ENCODE peak calls at places on chromosomes 12 and 14, in five cellular contexts. One of them, this sample, is unnamed. For H3K4me1, the result is how much of the 10 kb centered on the place peaks cover.

GRCh38 chr14:74085047-74085637 is 386 bp downstream of the LIN52 start:
- DNase-seq in CD8-positive, alpha-beta memory T cell: no peak
- DNase-seq in A549: peak
- DNase-seq in uterus: no peak
- DNase-seq in effector memory CD4-positive, alpha-beta T cell: no peak
- DNase-seq in this sample: no peak

GRCh38 chr12:108804361-108804949 is 52.9 kb downstream of the SSH1 start:
- DNase-seq in CD8-positive, alpha-beta memory T cell: no peak
- DNase-seq in effector memory CD4-positive, alpha-beta T cell: no peak
- DNase-seq in A549: no peak
- DNase-seq in uterus: peak
- DNase-seq in this sample: no peak

GRCh38 chr14:100735271-100735670 is 8.6 kb downstream of the DLK1 start:
- DNase-seq in effector memory CD4-positive, alpha-beta T cell: no peak
- DNase-seq in uterus: no peak
- DNase-seq in CD8-positive, alpha-beta memory T cell: no peak
- DNase-seq in A549: no peak
- DNase-seq in this sample: no peak

GRCh38 chr14:100861188-100861936 is 35.4 kb downstream of the MEG3 start:
- DNase-seq in A549: no peak
- DNase-seq in uterus: no peak
- DNase-seq in CD8-positive, alpha-beta memory T cell: peak
- DNase-seq in effector memory CD4-positive, alpha-beta T cell: no peak
- DNase-seq in this sample: no peak

GRCh38 chr12:68291396-68292036 is 38.1 kb upstream of the IL22 start:
- DNase-seq in A549: no peak
- DNase-seq in uterus: no peak
- DNase-seq in CD8-positive, alpha-beta memory T cell: no peak
- DNase-seq in effector memory CD4-positive, alpha-beta T cell: no peak
- DNase-seq in this sample: no peak

GRCh38 chr12:115371711-115372110 is 687.7 kb upstream of the TBX3 start:
- DNase-seq in uterus: no peak
- DNase-seq in CD8-positive, alpha-beta memory T cell: no peak
- DNase-seq in effector memory CD4-positive, alpha-beta T cell: no peak
- DNase-seq in A549: no peak
- DNase-seq in this sample: no peak

GRCh38 chr12:21697829-21698630 is 40.4 kb upstream of the LDHB start:
- DNase-seq in CD8-positive, alpha-beta memory T cell: no peak
- DNase-seq in effector memory CD4-positive, alpha-beta T cell: no peak
- DNase-seq in A549: no peak
- DNase-seq in uterus: no peak
- DNase-seq in this sample: peak

GRCh38 chr12:84619053-84619452 is 293.5 kb downstream of the SLC6A15 start:
- DNase-seq in uterus: no peak
- DNase-seq in A549: peak
- DNase-seq in effector memory CD4-positive, alpha-beta T cell: no peak
- DNase-seq in CD8-positive, alpha-beta memory T cell: no peak
- DNase-seq in this sample: no peak

GRCh38 chr12:95986635-95987535 is 9.3 kb downstream of the HAL start:
- DNase-seq in uterus: no peak
- DNase-seq in CD8-positive, alpha-beta memory T cell: no peak
- DNase-seq in effector memory CD4-positive, alpha-beta T cell: no peak
- DNase-seq in A549: no peak
- DNase-seq in this sample: no peak

GRCh38 chr12:53327435-53328042 is 6.1 kb upstream of the AAAS start:
- DNase-seq in A549: peak
- DNase-seq in effector memory CD4-positive, alpha-beta T cell: no peak
- DNase-seq in uterus: no peak
- DNase-seq in CD8-positive, alpha-beta memory T cell: no peak
- DNase-seq in this sample: no peak

GRCh38 chr14:101121399-101122113 is 218.0 kb upstream of the RTL1 start:
- DNase-seq in A549: no peak
- DNase-seq in uterus: peak
- DNase-seq in effector memory CD4-positive, alpha-beta T cell: no peak
- DNase-seq in CD8-positive, alpha-beta memory T cell: peak
- DNase-seq in this sample: no peak

GRCh38 chr14:61260939-61261776 is 20.0 kb downstream of the TMEM30B start:
- DNase-seq in effector memory CD4-positive, alpha-beta T cell: no peak
- DNase-seq in A549: no peak
- DNase-seq in CD8-positive, alpha-beta memory T cell: no peak
- DNase-seq in uterus: no peak
- DNase-seq in this sample: no peak

GRCh38 chr12:51976376-51977160 is 25.1 kb downstream of the ACVR1B start:
- DNase-seq in uterus: no peak
- DNase-seq in effector memory CD4-positive, alpha-beta T cell: no peak
- DNase-seq in CD8-positive, alpha-beta memory T cell: no peak
- DNase-seq in A549: peak
- DNase-seq in this sample: no peak

GRCh38 chr14:94313991-94314655 is 9.0 kb downstream of the SERPINA6 start:
- DNase-seq in uterus: no peak
- DNase-seq in effector memory CD4-positive, alpha-beta T cell: no peak
- DNase-seq in A549: no peak
- DNase-seq in CD8-positive, alpha-beta memory T cell: no peak
- DNase-seq in this sample: no peak

GRCh38 chr12:112798019-112798760 is 6.6 kb downstream of the RPH3A start:
- DNase-seq in A549: no peak
- DNase-seq in effector memory CD4-positive, alpha-beta T cell: no peak
- DNase-seq in uterus: no peak
- DNase-seq in CD8-positive, alpha-beta memory T cell: no peak
- DNase-seq in this sample: no peak

GRCh38 chr14:64610049-64610746 is 60.4 kb downstream of the PPP1R36 start:
- DNase-seq in CD8-positive, alpha-beta memory T cell: no peak
- DNase-seq in effector memory CD4-positive, alpha-beta T cell: no peak
- DNase-seq in A549: no peak
- DNase-seq in uterus: no peak
- DNase-seq in this sample: no peak

GRCh38 chr12:9798008-9798619 is 29.2 kb upstream of the KLRF1 start:
- DNase-seq in effector memory CD4-positive, alpha-beta T cell: peak
- DNase-seq in uterus: no peak
- DNase-seq in CD8-positive, alpha-beta memory T cell: peak
- DNase-seq in A549: peak
- DNase-seq in this sample: peak

GRCh38 chr12:16949351-16949750 is 343.4 kb upstream of the LMO3 start:
- DNase-seq in uterus: no peak
- DNase-seq in A549: no peak
- DNase-seq in CD8-positive, alpha-beta memory T cell: no peak
- DNase-seq in effector memory CD4-positive, alpha-beta T cell: no peak
- DNase-seq in this sample: no peak

GRCh38 chr12:4849024-4849594 is 60.6 kb upstream of the KCNA1 start:
- DNase-seq in effector memory CD4-positive, alpha-beta T cell: no peak
- DNase-seq in uterus: no peak
- DNase-seq in A549: peak
- DNase-seq in CD8-positive, alpha-beta memory T cell: no peak
- DNase-seq in this sample: peak

GRCh38 chr12:65306603-65307501 is 28.4 kb downstream of the MSRB3 start:
- DNase-seq in CD8-positive, alpha-beta memory T cell: no peak
- DNase-seq in uterus: peak
- DNase-seq in A549: peak
- DNase-seq in effector memory CD4-positive, alpha-beta T cell: no peak
- DNase-seq in this sample: no peak

GRCh38 chr14:75978249-75978731 is 3.5 kb downstream of the TGFB3 start:
- DNase-seq in CD8-positive, alpha-beta memory T cell: no peak
- DNase-seq in uterus: peak
- DNase-seq in effector memory CD4-positive, alpha-beta T cell: no peak
- DNase-seq in A549: no peak
- DNase-seq in this sample: peak
- H3K4me1 ChIP-seq in CD8-positive, alpha-beta memory T cell: under half
- H3K4me1 ChIP-seq in uterus: under half
- H3K4me1 ChIP-seq in effector memory CD4-positive, alpha-beta T cell: under half
- H3K4me1 ChIP-seq in A549: under half
- H3K4me1 ChIP-seq in this sample: under half

DNA sequence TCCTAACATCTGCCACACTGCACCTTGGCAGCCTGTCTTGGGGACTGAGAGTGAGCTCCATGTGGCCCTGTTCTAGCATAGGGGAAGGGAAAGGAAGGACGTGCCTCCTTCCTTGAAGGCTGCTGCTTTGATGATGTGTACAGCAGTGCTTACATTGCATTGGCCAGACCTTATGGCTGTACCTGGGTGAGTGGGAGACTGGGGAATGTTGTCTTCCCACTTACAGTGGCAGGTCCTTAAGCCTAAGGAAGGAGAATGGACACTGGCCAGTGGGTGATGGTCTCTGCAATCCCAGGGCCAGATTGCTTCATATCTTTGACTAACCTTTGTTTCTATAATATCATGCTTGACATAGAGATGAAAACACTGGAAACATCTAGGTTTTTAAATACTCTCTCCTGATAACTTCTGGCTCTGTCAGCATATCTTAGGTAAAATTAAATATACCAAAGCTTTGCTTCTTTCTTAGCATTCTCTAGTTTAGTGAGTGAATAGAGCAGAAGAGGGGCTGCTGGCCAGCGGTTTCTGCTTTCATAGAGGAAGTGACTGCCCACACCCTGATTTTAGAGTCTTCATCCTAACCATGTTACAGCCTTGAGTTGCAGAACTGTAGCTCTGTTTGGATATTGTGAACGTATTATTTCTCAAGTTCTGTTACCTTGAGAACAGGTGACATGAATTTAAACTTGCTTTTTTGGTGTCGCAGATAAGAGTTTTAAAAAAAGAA is 27.2 kb downstream of the KLC1 start:
- DNase-seq in uterus: no peak
- DNase-seq in effector memory CD4-positive, alpha-beta T cell: no peak
- DNase-seq in A549: no peak
- DNase-seq in CD8-positive, alpha-beta memory T cell: no peak
- DNase-seq in this sample: no peak
- H3K4me1 ChIP-seq in uterus: under half
- H3K4me1 ChIP-seq in effector memory CD4-positive, alpha-beta T cell: under half
- H3K4me1 ChIP-seq in A549: under half
- H3K4me1 ChIP-seq in CD8-positive, alpha-beta memory T cell: under half
- H3K4me1 ChIP-seq in this sample: under half

GRCh38 chr14:68610251-68610793 is 182.5 kb downstream of the ZFP36L1 start:
- DNase-seq in A549: no peak
- DNase-seq in uterus: peak
- DNase-seq in effector memory CD4-positive, alpha-beta T cell: no peak
- DNase-seq in CD8-positive, alpha-beta memory T cell: no peak
- DNase-seq in this sample: no peak
- H3K4me1 ChIP-seq in A549: under half
- H3K4me1 ChIP-seq in uterus: under half
- H3K4me1 ChIP-seq in effector memory CD4-positive, alpha-beta T cell: under half
- H3K4me1 ChIP-seq in CD8-positive, alpha-beta memory T cell: under half
- H3K4me1 ChIP-seq in this sample: under half

GRCh38 chr12:11805043-11805442 is 155.6 kb downstream of the ETV6 start:
- DNase-seq in effector memory CD4-positive, alpha-beta T cell: no peak
- DNase-seq in CD8-positive, alpha-beta memory T cell: no peak
- DNase-seq in uterus: no peak
- DNase-seq in A549: no peak
- DNase-seq in this sample: no peak

GRCh38 chr12:11804130-11804529 is 154.7 kb downstream of the ETV6 start:
- DNase-seq in uterus: no peak
- DNase-seq in effector memory CD4-positive, alpha-beta T cell: no peak
- DNase-seq in A549: no peak
- DNase-seq in CD8-positive, alpha-beta memory T cell: no peak
- DNase-seq in this sample: no peak

GRCh38 chr12:11805680-11806079 is 156.2 kb downstream of the ETV6 start:
- DNase-seq in effector memory CD4-positive, alpha-beta T cell: no peak
- DNase-seq in uterus: no peak
- DNase-seq in A549: no peak
- DNase-seq in CD8-positive, alpha-beta memory T cell: no peak
- DNase-seq in this sample: no peak

GRCh38 chr12:11810160-11810559 is 160.7 kb downstream of the ETV6 start:
- DNase-seq in uterus: no peak
- DNase-seq in CD8-positive, alpha-beta memory T cell: no peak
- DNase-seq in effector memory CD4-positive, alpha-beta T cell: no peak
- DNase-seq in A549: no peak
- DNase-seq in this sample: no peak

GRCh38 chr12:11807453-11807852 is 158.0 kb downstream of the ETV6 start:
- DNase-seq in A549: no peak
- DNase-seq in CD8-positive, alpha-beta memory T cell: no peak
- DNase-seq in effector memory CD4-positive, alpha-beta T cell: no peak
- DNase-seq in uterus: no peak
- DNase-seq in this sample: no peak
- H3K4me1 ChIP-seq in A549: under half
- H3K4me1 ChIP-seq in CD8-positive, alpha-beta memory T cell: under half
- H3K4me1 ChIP-seq in effector memory CD4-positive, alpha-beta T cell: under half
- H3K4me1 ChIP-seq in uterus: under half
- H3K4me1 ChIP-seq in this sample: under half

DNA sequence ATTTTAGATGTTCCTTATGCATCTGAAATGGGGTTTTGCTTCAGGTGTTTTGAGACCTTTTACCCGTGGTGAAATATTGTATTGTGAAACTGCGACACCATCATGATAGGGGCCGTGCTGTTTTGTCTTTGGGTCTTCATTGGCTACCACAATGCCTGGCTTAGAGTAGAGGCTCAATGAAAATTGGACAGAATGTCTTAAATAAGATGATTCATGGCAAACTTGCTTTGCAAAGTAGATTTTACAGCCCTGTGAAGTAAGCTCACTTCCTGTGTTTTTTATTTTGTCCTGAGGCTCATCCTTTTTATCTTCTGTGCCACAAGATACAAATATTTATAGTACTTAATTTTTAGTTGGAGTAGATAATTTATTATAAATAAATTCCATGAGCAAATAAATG is 111.3 kb upstream of the FRMD6 start:
- DNase-seq in effector memory CD4-positive, alpha-beta T cell: no peak
- DNase-seq in CD8-positive, alpha-beta memory T cell: no peak
- DNase-seq in uterus: no peak
- DNase-seq in A549: no peak
- DNase-seq in this sample: no peak
- H3K4me1 ChIP-seq in effector memory CD4-positive, alpha-beta T cell: under half
- H3K4me1 ChIP-seq in CD8-positive, alpha-beta memory T cell: under half
- H3K4me1 ChIP-seq in uterus: under half
- H3K4me1 ChIP-seq in A549: under half
- H3K4me1 ChIP-seq in this sample: under half

DNA sequence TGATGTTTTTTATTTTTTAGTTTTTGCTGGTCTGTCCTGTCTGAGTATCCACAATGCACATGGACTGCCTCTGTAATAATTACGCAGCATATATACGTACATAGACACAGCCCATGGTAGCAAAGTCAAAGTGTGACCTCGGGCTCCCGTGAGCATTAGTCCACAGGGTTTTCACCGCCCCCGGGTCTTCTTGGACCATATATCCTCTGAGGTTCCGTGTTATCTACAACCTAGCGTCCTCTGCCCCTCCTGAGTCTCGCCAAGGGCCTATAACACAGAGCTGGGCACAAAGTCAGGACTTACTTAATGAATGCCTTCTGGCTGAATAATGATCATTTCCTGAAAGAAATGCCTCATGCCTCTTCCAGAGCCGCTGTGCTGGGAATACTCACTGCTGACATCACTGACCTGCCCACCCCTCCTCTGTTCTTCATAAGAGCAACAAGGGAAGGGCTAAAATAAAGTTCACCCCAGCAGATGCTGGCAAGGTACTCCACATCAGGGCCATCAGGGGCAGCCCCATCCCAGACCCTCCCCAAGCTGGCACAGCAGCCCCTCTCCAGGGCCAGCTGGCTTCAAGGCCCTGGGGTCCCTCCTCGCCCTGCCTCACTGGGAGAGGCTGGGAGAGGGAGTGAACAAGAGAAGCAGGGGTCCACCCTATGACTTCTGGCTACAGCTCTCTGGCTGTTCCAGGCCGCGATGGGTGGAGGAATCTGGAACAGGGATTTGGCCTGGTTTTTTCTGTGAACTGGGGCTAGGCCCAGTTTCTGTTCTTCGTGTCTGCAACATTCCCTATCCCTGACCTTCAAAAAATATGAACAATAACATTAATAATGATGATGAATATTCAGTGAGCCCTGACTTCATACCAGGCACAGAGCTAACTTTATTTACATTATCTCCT is 7.9 kb downstream of the HDAC7 start:
- DNase-seq in CD8-positive, alpha-beta memory T cell: no peak
- DNase-seq in uterus: peak
- DNase-seq in effector memory CD4-positive, alpha-beta T cell: no peak
- DNase-seq in A549: no peak
- DNase-seq in this sample: no peak
- H3K4me1 ChIP-seq in CD8-positive, alpha-beta memory T cell: half or more
- H3K4me1 ChIP-seq in uterus: under half
- H3K4me1 ChIP-seq in effector memory CD4-positive, alpha-beta T cell: half or more
- H3K4me1 ChIP-seq in A549: half or more
- H3K4me1 ChIP-seq in this sample: half or more

GRCh38 chr14:99601301-99601945 is 2.6 kb downstream of the CCDC85C start:
- DNase-seq in CD8-positive, alpha-beta memory T cell: no peak
- DNase-seq in effector memory CD4-positive, alpha-beta T cell: no peak
- DNase-seq in A549: no peak
- DNase-seq in uterus: no peak
- DNase-seq in this sample: no peak
- H3K4me1 ChIP-seq in CD8-positive, alpha-beta memory T cell: under half
- H3K4me1 ChIP-seq in effector memory CD4-positive, alpha-beta T cell: under half
- H3K4me1 ChIP-seq in A549: half or more
- H3K4me1 ChIP-seq in uterus: under half
- H3K4me1 ChIP-seq in this sample: under half